ENCODE peak calls at places on chromosomes 3 and 15, in eight cellular contexts. C is uterus; M is OCI-LY7; Q is CD8-positive, alpha-beta T cell; G is IMR-90; Y is GM23248; Z is endodermal cell; W is adrenal gland. S is an unnamed sample.

GRCh38 chr3:177195242-177195940 is 1.9 kb downstream of the TBL1XR1 start:
- DNase-seq in W (no peak), M (peak; percentile 43), G (no peak), Z (peak; percentile 62), Q (no peak), Y (peak; percentile 41), C (no peak), S (no peak)

GRCh38 chr3:37293646-37294045 is 119.3 kb upstream of the LRRFIP2 start:
- DNase-seq in G (no peak), Y (no peak), C (no peak), Z (no peak), W (no peak), M (no peak), Q (no peak), S (no peak)

GRCh38 chr3:44795197-44795596 is 33.6 kb downstream of the KIF15 start:
- DNase-seq in Y (peak; percentile 14), Q (no peak), C (no peak), Z (peak; percentile 51), M (no peak), G (peak; percentile 41), W (no peak), S (no peak)

GRCh38 chr3:194867270-194867983 is 181.7 kb downstream of the FAM43A start:
- DNase-seq in Z (no peak), G (no peak), Q (no peak), W (peak; percentile 44), Y (peak; percentile 14), C (no peak), M (no peak), S (no peak)

GRCh38 chr15:41417812-41418211 is 917 bp downstream of the RTF1 start:
- DNase-seq in W (no peak), Z (no peak), G (peak; percentile 15), Y (peak; percentile 55), C (no peak), Q (no peak), M (peak; percentile 23), S (no peak)

GRCh38 chr3:169966086-169966950 is at the start of gene SEC62:
- DNase-seq in Y (peak; percentile 97), C (peak; percentile 95), G (peak; percentile 88), Q (peak; percentile 92), W (peak; percentile 94), Z (peak; percentile 98), M (peak; percentile 97), S (peak; percentile 82)

GRCh38 chr15:89068325-89068784 is 19.9 kb upstream of the ABHD2 start:
- DNase-seq in M (no peak), G (peak; percentile 98), C (peak; percentile 49), Z (no peak), Q (no peak), Y (peak; percentile 97), W (no peak), S (no peak)

GRCh38 chr3:184685646-184686045 is 26.2 kb downstream of the MAGEF1 start:
- DNase-seq in Z (peak; percentile 82), Y (no peak), C (peak; percentile 57), W (no peak), Q (no peak), G (no peak), M (no peak), S (no peak)

GRCh38 chr3:48563382-48563918 is at the start of gene UCN2:
- DNase-seq in C (no peak), G (peak; percentile 21), Q (no peak), M (no peak), Y (peak; percentile 67), W (no peak), Z (peak; percentile 55), S (no peak)

GRCh38 chr3:44402548-44402947 is 64.0 kb downstream of the TCAIM start:
- DNase-seq in Y (no peak), G (no peak), C (no peak), Z (no peak), W (no peak), Q (no peak), M (no peak), S (no peak)

GRCh38 chr3:17941766-17942165 is 199.3 kb upstream of the TBC1D5 start:
- DNase-seq in Q (no peak), W (no peak), Z (no peak), Y (peak; percentile 19), G (no peak), M (no peak), C (no peak), S (no peak)

GRCh38 chr3:168021737-168022450 is 73.8 kb downstream of the GOLIM4 start:
- DNase-seq in Q (no peak), Y (no peak), G (no peak), M (no peak), Z (no peak), C (no peak), W (no peak), S (no peak)

GRCh38 chr15:31081568-31082250 is 19.8 kb downstream of the TRPM1 start:
- DNase-seq in C (no peak), M (peak; percentile 22), Q (no peak), Y (peak; percentile 32), W (no peak), Z (no peak), G (no peak), S (no peak)

GRCh38 chr3:38473229-38473628 is 19.5 kb downstream of the ACVR2B start:
- DNase-seq in Z (no peak), Y (no peak), Q (no peak), M (no peak), C (no peak), G (no peak), W (no peak), S (no peak)

GRCh38 chr3:127135241-127136023 is 57.5 kb upstream of the PRR23E start:
- DNase-seq in C (peak; percentile 43), G (peak; percentile 6), Y (peak; percentile 73), M (no peak), Q (no peak), W (peak; percentile 89), Z (peak; percentile 67), S (no peak)

GRCh38 chr15:91471410-91471993 is 371.4 kb downstream of the SV2B start:
- DNase-seq in M (no peak), W (peak; percentile 29), G (peak; percentile 92), Y (no peak), Z (no peak), C (peak; percentile 53), Q (no peak), S (no peak)

GRCh38 chr15:79513916-79514315 is 81.8 kb downstream of the MINAR1 start:
- DNase-seq in Y (no peak), C (no peak), G (no peak), W (no peak), Z (no peak), Q (no peak), M (no peak), S (no peak)

GRCh38 chr15:52424856-52425431 is 103.7 kb downstream of the MYO5A start:
- DNase-seq in W (no peak), G (no peak), Y (no peak), M (no peak), Z (no peak), C (no peak), Q (no peak), S (no peak)

GRCh38 chr3:120506828-120507774 is 56.3 kb upstream of the FSTL1 start:
- DNase-seq in Z (peak; percentile 68), M (peak; percentile 17), C (peak; percentile 33), G (peak; percentile 60), Y (peak; percentile 77), W (peak; percentile 56), Q (no peak), S (no peak)

GRCh38 chr3:148540266-148540665 is 157.4 kb upstream of the AGTR1 start:
- DNase-seq in M (no peak), C (no peak), Z (no peak), Y (no peak), G (no peak), W (no peak), Q (no peak), S (no peak)

GRCh38 chr3:35966629-35967464 is 327.5 kb downstream of the ARPP21 start:
- DNase-seq in Y (no peak), Z (no peak), C (no peak), M (no peak), Q (no peak), W (no peak), G (no peak), S (no peak)

GRCh38 chr3:14862303-14862660 is 43.5 kb downstream of the FGD5 start:
- DNase-seq in C (no peak), Z (no peak), G (no peak), M (no peak), Q (no peak), Y (no peak), W (no peak), S (no peak)

GRCh38 chr3:94167796-94168195 is 104.9 kb downstream of the NSUN3 start:
- DNase-seq in M (no peak), Y (no peak), Q (no peak), Z (no peak), C (no peak), G (no peak), W (no peak), S (no peak)

GRCh38 chr3:196047391-196048030 is 34.4 kb downstream of the TFRC start:
- DNase-seq in Y (no peak), M (no peak), Z (no peak), C (no peak), W (no peak), G (no peak), Q (no peak), S (no peak)
- H3K36me3 ChIP-seq in Y (peaks cover 23% of the 10 kb centered on the region), M (peaks cover 72% of the 10 kb centered on the region), Z (peaks cover 40% of the 10 kb centered on the region), C (no peaks in the 10 kb centered on the region), W (no peaks in the 10 kb centered on the region), G (peaks cover 26% of the 10 kb centered on the region), Q (peaks cover 23% of the 10 kb centered on the region), S (peaks cover 11% of the 10 kb centered on the region)

GRCh38 chr15:56918907-56919707 is 663 bp downstream of the TCF12 start:
- DNase-seq in Q (peak; percentile 33), C (peak; percentile 54), Z (peak; percentile 85), W (peak; percentile 72), M (peak; percentile 78), G (peak; percentile 73), Y (peak; percentile 91), S (no peak)
- H3K4me3 ChIP-seq in Q (peak overlapping the region; percentile 89), C (peak overlapping the region; percentile 90), Z (peak overlapping the region; percentile 93), W (peak overlapping the region; percentile 37), M (peak overlapping the region; percentile 80), G (peak overlapping the region; percentile 97), Y (peak overlapping the region; percentile 90), S (peak overlapping the region; percentile 82)

GRCh38 chr15:92525758-92526245 is 129.8 kb downstream of the FAM174B start:
- DNase-seq in Q (no peak), Z (no peak), G (no peak), W (no peak), M (no peak), Y (no peak), C (no peak), S (no peak)

GRCh38 chr15:92520914-92521623 is 127.4 kb downstream of the ST8SIA2 start:
- DNase-seq in Q (no peak), C (no peak), G (no peak), W (no peak), Y (no peak), M (no peak), Z (no peak), S (no peak)

GRCh38 chr15:92521624-92522008 is 127.9 kb downstream of the ST8SIA2 start:
- DNase-seq in Y (peak; percentile 88), M (peak; percentile 35), W (peak; percentile 83), C (peak; percentile 86), Z (peak; percentile 91), G (peak; percentile 59), Q (peak; percentile 13), S (peak; percentile 60)

GRCh38 chr15:92524161-92524560 is 130.5 kb downstream of the ST8SIA2 start:
- DNase-seq in Q (no peak), C (no peak), M (no peak), W (no peak), Z (no peak), G (no peak), Y (no peak), S (no peak)

GRCh38 chr15:92523176-92523575 is 129.5 kb downstream of the ST8SIA2 start:
- DNase-seq in Y (no peak), Q (no peak), C (no peak), W (no peak), G (no peak), Z (no peak), M (no peak), S (no peak)
- H3K27ac ChIP-seq in Y (no peak overlapping the region), Q (no peak overlapping the region), C (no peak overlapping the region), W (no peak overlapping the region), G (no peak overlapping the region), Z (no peak overlapping the region), M (no peak overlapping the region), S (no peak overlapping the region)

GRCh38 chr3:122410639-122411038 is 5.2 kb downstream of the WDR5B start:
- DNase-seq in W (no peak), Y (no peak), G (no peak), C (no peak), Z (no peak), Q (no peak), M (no peak), S (no peak)
- H3K36me3 ChIP-seq in W (no peaks in the 10 kb centered on the region), Y (peaks cover 34% of the 10 kb centered on the region), G (peaks cover 13% of the 10 kb centered on the region), C (no peaks in the 10 kb centered on the region), Z (peaks cover 47% of the 10 kb centered on the region), Q (peaks cover 24% of the 10 kb centered on the region), M (peaks cover 75% of the 10 kb centered on the region), S (peaks cover 4% of the 10 kb centered on the region)

S was measured in iPS DF 6.9.